ENCODE peak calls at places on chromosome 14, in ten cellular contexts. O is stimulated activated CD8-positive, alpha-beta memory T cell treated with anti-CD3 and anti-CD28 coated beads, Interleukin-15, amount 100 ng/mL, for 4 hours; B is ureter; W is T-cell; R is CD8-positive, alpha-beta memory T cell; D is AG08395; M is stomach; Q is GM12891; S is nucleus accumbens; P is NCI-H1436. Z is an unnamed sample.
A peak's percentile ranks its signal among the peaks of the same experiment; 100 is the strongest.

GRCh38 chr14:40413146-40413545 is 980.9 kb upstream of the FBXO33 start:
- DNase-seq in B (no peak), P (no peak), R (no peak), W (no peak), M (no peak), O (no peak), D (no peak), Q (no peak), S (no peak), Z (no peak)

GRCh38 chr14:104322531-104323466 is 184.4 kb downstream of the KIF26A start:
- DNase-seq in O (no peak), R (no peak), Q (no peak), D (no peak), B (no peak), W (no peak), P (no peak), S (peak; percentile 19), M (peak; percentile 17), Z (no peak)

GRCh38 chr14:102930138-102930752 is 7.8 kb downstream of the AMN start:
- DNase-seq in R (no peak), P (peak; percentile 19), O (no peak), Q (no peak), B (no peak), D (no peak), W (no peak), S (no peak), M (no peak), Z (no peak)

GRCh38 chr14:51014086-51014485 is 69.8 kb upstream of the PYGL start:
- DNase-seq in W (no peak), R (no peak), M (no peak), O (no peak), Q (no peak), S (peak; percentile 53), D (peak; percentile 82), B (no peak), P (no peak), Z (no peak)

GRCh38 chr14:45135181-45135580 is 549 bp upstream of the FANCM start:
- DNase-seq in Q (no peak), P (no peak), W (no peak), O (no peak), D (no peak), M (no peak), R (no peak), B (no peak), S (no peak), Z (peak; percentile 54)

GRCh38 chr14:38646391-38646790 is 390.5 kb upstream of the CLEC14A start:
- DNase-seq in Q (no peak), O (no peak), S (peak; percentile 1), P (no peak), R (no peak), B (no peak), D (no peak), M (no peak), W (no peak), Z (peak; percentile 48)

GRCh38 chr14:90060312-90060964 is 1.4 kb upstream of the KCNK13 start:
- DNase-seq in P (peak; percentile 57), O (peak; percentile 5), S (peak; percentile 61), D (peak; percentile 71), R (no peak), B (no peak), W (peak; percentile 26), M (peak; percentile 42), Q (peak; percentile 67), Z (peak; percentile 77)

GRCh38 chr14:102164241-102164641 is 24.5 kb downstream of the WDR20 start:
- DNase-seq in M (no peak), P (no peak), O (no peak), D (peak; percentile 55), B (no peak), S (no peak), R (no peak), Q (no peak), W (no peak), Z (no peak)

GRCh38 chr14:93023039-93023438 is 92.7 kb downstream of the ITPK1 start:
- DNase-seq in M (no peak), D (no peak), O (no peak), W (no peak), S (no peak), R (no peak), B (no peak), P (peak; percentile 31), Q (no peak), Z (no peak)

GRCh38 chr14:53663709-53664108 is 292.9 kb downstream of the BMP4 start:
- DNase-seq in B (no peak), W (no peak), D (peak; percentile 14), R (no peak), O (no peak), P (no peak), M (no peak), S (no peak), Q (no peak), Z (peak; percentile 2)

GRCh38 chr14:80546056-80546854 is 335.0 kb upstream of the DIO2 start:
- DNase-seq in O (no peak), M (no peak), R (no peak), D (no peak), P (no peak), B (no peak), Q (no peak), S (no peak), W (no peak), Z (no peak)

GRCh38 chr14:84520711-84521338 is 1009.1 kb upstream of the FLRT2 start:
- DNase-seq in M (no peak), Q (no peak), O (no peak), W (no peak), D (no peak), R (no peak), S (no peak), P (no peak), B (no peak), Z (no peak)

GRCh38 chr14:67514650-67515385 is 18.3 kb upstream of the PLEKHH1 start:
- DNase-seq in O (no peak), B (peak; percentile 54), M (peak; percentile 50), D (peak; percentile 48), S (peak; percentile 22), R (peak; percentile 34), W (peak; percentile 32), Q (peak; percentile 63), P (no peak), Z (no peak)

GRCh38 chr14:61502459-61503093 is 181.2 kb downstream of the PRKCH start:
- DNase-seq in D (no peak), S (no peak), P (no peak), Q (no peak), R (no peak), M (no peak), B (no peak), W (no peak), O (no peak), Z (no peak)

GRCh38 chr14:97366400-97366799 is 569.2 kb downstream of the VRK1 start:
- DNase-seq in O (no peak), W (no peak), S (no peak), B (no peak), R (no peak), M (no peak), Q (no peak), D (no peak), P (no peak), Z (no peak)

GRCh38 chr14:90721619-90722305 is 94.5 kb downstream of the TTC7B start:
- DNase-seq in P (no peak), B (peak; percentile 8), S (no peak), O (no peak), Q (no peak), D (no peak), W (no peak), M (no peak), R (no peak), Z (no peak)

GRCh38 chr14:66284346-66284745 is 201.8 kb upstream of the CCDC196 start:
- DNase-seq in D (peak; percentile 6), O (no peak), R (no peak), S (no peak), P (no peak), M (no peak), Q (no peak), W (no peak), B (no peak), Z (no peak)

GRCh38 chr14:89589400-89590128 is 172.5 kb upstream of the FOXN3 start:
- DNase-seq in B (no peak), O (no peak), D (no peak), W (no peak), S (no peak), P (no peak), Q (no peak), M (no peak), R (no peak), Z (peak; percentile 64)

GRCh38 chr14:67951529-67952120 is 132.0 kb downstream of the RAD51B start:
- DNase-seq in D (peak; percentile 26), P (no peak), S (no peak), Q (no peak), R (no peak), O (no peak), B (no peak), W (no peak), M (no peak), Z (no peak)

GRCh38 chr14:88521818-88522217 is 33.0 kb downstream of the PTPN21 start:
- DNase-seq in O (no peak), M (no peak), P (no peak), S (no peak), B (no peak), D (no peak), Q (no peak), R (no peak), W (no peak), Z (no peak)

GRCh38 chr14:101812071-101812470 is 50.6 kb downstream of the PPP2R5C start:
- DNase-seq in W (peak; percentile 36), B (no peak), P (no peak), O (no peak), S (no peak), D (no peak), Q (no peak), R (no peak), M (no peak), Z (no peak)

GRCh38 chr14:89327771-89328212 is 89.2 kb downstream of the FOXN3 start:
- DNase-seq in B (no peak), M (no peak), R (no peak), O (no peak), P (no peak), Q (no peak), S (no peak), D (peak; percentile 44), W (no peak), Z (no peak)

GRCh38 chr14:49581209-49581960 is 4.8 kb downstream of the RPS29 start:
- DNase-seq in W (no peak), O (no peak), S (no peak), R (no peak), P (no peak), Q (no peak), D (no peak), B (no peak), M (no peak), Z (no peak)

Z was measured in globus pallidus.